ENCODE peak calls at places on chromosomes 2 and 18, in eight cellular contexts. E is cardiac muscle cell, H is lower leg skin, B is uterus, F is esophagus squamous epithelium, O is fibroblast of lung, Y is B cell, M is endodermal cell. I is an unnamed sample.

GRCh38 chr2:187435756-187436155 is 12.3 kb downstream of the CALCRL start:
- DNase-seq in E (no peak), H (no peak), B (no peak), F (no peak), O (peak), Y (no peak), M (no peak), I (peak)

GRCh38 chr2:20539133-20539719 is 92.4 kb downstream of the RHOB start:
- DNase-seq in E (no peak), H (peak), B (no peak), F (no peak), O (peak), Y (no peak), M (no peak), I (no peak)

GRCh38 chr2:185127412-185127811 is 529.1 kb downstream of the ZNF804A start:
- DNase-seq in E (no peak), H (no peak), B (no peak), F (no peak), O (peak), Y (no peak), M (no peak), I (no peak)

GRCh38 chr2:84991404-84992151 is 20.6 kb downstream of the KCMF1 start:
- DNase-seq in E (no peak), H (no peak), B (no peak), F (no peak), O (peak), Y (no peak), M (no peak), I (peak)

GRCh38 chr18:46718501-46719341 is 38.1 kb downstream of the ST8SIA5 start:
- DNase-seq in E (no peak), H (no peak), B (no peak), F (no peak), O (peak), Y (no peak), M (no peak), I (peak)

GRCh38 chr2:24272161-24272802 is 88.1 kb downstream of the ITSN2 start:
- DNase-seq in E (no peak), H (no peak), B (no peak), F (no peak), O (no peak), Y (no peak), M (no peak), I (no peak)

GRCh38 chr2:160918909-160919503 is 241.2 kb upstream of the TANK start:
- DNase-seq in E (peak), H (peak), B (no peak), F (no peak), O (peak), Y (peak), M (peak), I (peak)

GRCh38 chr2:141331127-141331526 is 799.7 kb downstream of the LRP1B start:
- DNase-seq in E (no peak), H (no peak), B (no peak), F (no peak), O (peak), Y (no peak), M (no peak), I (peak)

GRCh38 chr2:9178905-9179571 is 27.6 kb upstream of the ASAP2 start:
- DNase-seq in E (no peak), H (peak), B (peak), F (no peak), O (peak), Y (no peak), M (no peak), I (peak)

GRCh38 chr2:82950148-82950547 is 1508.9 kb downstream of the SUCLG1 start:
- DNase-seq in E (no peak), H (no peak), B (no peak), F (no peak), O (no peak), Y (no peak), M (no peak), I (no peak)

GRCh38 chr18:41753826-41754225 is 201.2 kb upstream of the PIK3C3 start:
- DNase-seq in E (no peak), H (no peak), B (no peak), F (no peak), O (peak), Y (no peak), M (no peak), I (peak)

GRCh38 chr2:198326431-198326830 is 522.0 kb downstream of the PLCL1 start:
- DNase-seq in E (no peak), H (no peak), B (no peak), F (no peak), O (peak), Y (no peak), M (no peak), I (no peak)

GRCh38 chr2:198324071-198324470 is 519.7 kb downstream of the PLCL1 start:
- DNase-seq in E (no peak), H (no peak), B (no peak), F (no peak), O (no peak), Y (no peak), M (no peak), I (no peak)

GRCh38 chr2:198321522-198322088 is 517.2 kb downstream of the PLCL1 start:
- DNase-seq in E (no peak), H (no peak), B (no peak), F (no peak), O (peak), Y (no peak), M (no peak), I (no peak)

GRCh38 chr2:198325359-198325758 is 521.0 kb downstream of the PLCL1 start:
- DNase-seq in E (no peak), H (no peak), B (no peak), F (no peak), O (peak), Y (no peak), M (no peak), I (no peak)

DNA sequence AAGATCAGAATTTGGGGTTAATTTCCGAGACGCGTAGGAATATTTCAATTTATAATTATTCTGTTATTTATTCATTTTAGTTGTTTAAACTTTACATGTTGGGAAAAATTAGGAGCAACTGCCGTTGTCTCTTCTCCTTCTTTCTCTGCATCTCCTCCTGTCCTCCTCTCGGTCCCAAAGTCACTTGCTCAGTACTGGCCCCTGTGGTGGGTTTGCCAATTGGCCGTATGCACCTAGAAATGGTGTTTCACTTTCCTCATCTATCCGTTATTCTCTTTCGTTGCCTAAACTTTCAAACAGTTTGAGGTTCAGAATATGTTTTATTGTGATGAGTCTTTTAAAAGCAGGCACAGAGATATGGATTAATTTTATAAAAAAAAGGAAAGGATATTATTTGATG is 517.9 kb downstream of the PLCL1 start:
- DNase-seq in E (peak), H (no peak), B (no peak), F (no peak), O (no peak), Y (no peak), M (peak), I (no peak)
- TF ChIP-seq CTCF in E (peak), H (no peak), B (no peak), F (no peak), O (peak), Y (peak), M (peak), I (peak)

DNA sequence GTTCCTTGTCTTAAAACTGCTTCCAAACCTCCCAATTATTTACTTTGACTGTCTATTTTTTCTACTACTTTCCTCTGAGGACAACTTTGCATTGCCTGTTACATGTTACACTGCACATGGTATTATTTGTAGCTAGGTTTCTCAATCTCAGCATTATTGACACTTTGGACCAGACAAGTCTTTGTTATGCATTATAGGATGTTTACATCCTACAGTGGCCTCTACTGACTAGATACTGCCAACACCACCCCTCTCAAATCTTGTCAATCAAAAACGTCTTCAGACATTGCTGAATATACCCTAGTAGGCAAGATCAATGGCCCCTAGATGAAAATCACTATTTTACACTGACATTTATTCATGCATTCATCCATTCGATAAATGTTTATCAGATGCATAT is 129.6 kb upstream of the DNAJC10 start:
- DNase-seq in E (no peak), H (no peak), B (no peak), F (no peak), O (no peak), Y (no peak), M (no peak), I (no peak)
- TF ChIP-seq CTCF in E (no peak), H (no peak), B (no peak), F (no peak), O (no peak), Y (no peak), M (no peak), I (no peak)

GRCh38 chr2:144452169-144453038 is 67.5 kb downstream of the ZEB2 start:
- DNase-seq in E (peak), H (no peak), B (no peak), F (no peak), O (peak), Y (no peak), M (peak), I (peak)
- TF ChIP-seq CTCF in E (peak), H (no peak), B (no peak), F (peak), O (no peak), Y (no peak), M (peak), I (peak)

DNA sequence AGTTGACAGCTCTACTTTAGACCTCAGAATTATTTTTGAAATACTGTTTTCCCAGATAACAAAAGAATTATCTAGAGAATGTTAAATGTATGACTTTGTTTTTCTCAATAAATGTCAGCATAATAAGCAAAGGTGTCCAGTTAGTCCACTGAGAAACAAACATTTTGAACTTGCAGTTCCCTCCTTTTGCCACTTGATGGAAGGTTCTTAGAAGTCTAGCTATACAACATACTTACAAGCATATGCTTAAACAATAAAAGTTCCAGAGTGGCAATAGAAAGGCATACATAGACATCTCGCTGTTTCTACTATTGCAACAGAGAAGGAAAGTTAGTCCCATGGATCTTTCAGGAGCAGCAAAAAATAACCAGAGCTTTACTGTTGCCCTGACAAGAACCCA is 11.8 kb downstream of the NDUFA10 start:
- DNase-seq in E (no peak), H (no peak), B (no peak), F (no peak), O (peak), Y (no peak), M (no peak), I (peak)
- TF ChIP-seq CTCF in E (peak), H (no peak), B (no peak), F (peak), O (peak), Y (no peak), M (peak), I (peak)

GRCh38 chr2:1553671-1554295 is 140.5 kb downstream of the TPO start:
- DNase-seq in E (no peak), H (no peak), B (peak), F (no peak), O (peak), Y (no peak), M (peak), I (peak)
- TF ChIP-seq CTCF in E (peak), H (no peak), B (no peak), F (no peak), O (peak), Y (no peak), M (peak), I (peak)

DNA sequence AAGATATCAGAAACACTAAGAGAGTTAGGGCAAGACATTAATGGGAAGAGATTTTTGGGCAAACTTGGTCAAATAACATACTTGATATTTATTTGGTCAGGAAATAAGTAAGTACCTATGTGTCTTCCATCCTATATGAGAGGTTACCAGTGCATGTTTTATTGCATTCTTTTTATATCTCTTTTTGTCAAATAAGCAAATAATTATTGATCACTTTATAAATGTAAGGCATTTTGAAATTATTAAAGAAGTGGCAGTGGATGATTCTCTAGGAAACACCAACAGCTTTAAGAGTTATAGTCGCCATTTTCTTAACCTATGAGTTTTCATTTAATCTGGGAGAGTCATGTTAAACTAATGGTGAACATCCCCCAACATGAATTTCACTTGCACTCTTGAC is 453.3 kb downstream of the MEIS1 start:
- DNase-seq in E (no peak), H (no peak), B (no peak), F (no peak), O (no peak), Y (no peak), M (no peak), I (no peak)
- TF ChIP-seq CTCF in E (no peak), H (no peak), B (no peak), F (no peak), O (no peak), Y (no peak), M (no peak), I (no peak)

DNA sequence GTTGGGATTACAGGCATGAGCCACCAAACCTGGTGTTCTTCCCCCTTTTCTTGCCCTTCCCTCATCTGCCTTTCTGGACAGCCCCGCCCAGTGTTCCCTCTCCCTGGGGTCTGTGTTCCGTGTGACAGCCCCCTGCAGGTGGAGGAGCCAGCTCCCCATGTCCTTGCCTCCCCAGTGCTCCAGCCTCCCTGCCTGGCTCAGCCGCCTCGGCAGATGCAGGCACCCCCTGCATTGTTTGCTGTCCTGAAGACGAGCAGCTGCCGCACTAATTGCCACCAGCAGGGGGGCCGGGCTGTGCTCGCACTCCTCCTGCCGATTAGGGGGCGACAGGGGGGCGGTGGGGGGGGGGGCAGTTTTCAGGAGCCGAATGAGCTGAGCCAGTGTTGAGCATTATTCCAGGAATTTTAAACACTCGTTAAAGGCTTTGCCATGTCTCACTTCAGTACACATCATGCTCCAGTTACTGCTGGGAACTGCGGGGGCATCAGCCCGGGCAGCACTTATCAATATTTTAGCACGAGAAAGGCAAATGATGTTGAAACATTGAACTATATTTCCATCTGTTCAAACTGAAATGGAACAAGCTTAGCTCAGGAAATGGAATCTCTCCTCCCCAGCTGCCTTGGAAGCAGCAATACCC is 23.3 kb downstream of the SIX3 start:
- DNase-seq in E (no peak), H (no peak), B (no peak), F (no peak), O (no peak), Y (no peak), M (peak), I (no peak)
- TF ChIP-seq CTCF in E (no peak), H (no peak), B (no peak), F (no peak), O (peak), Y (peak), M (peak), I (no peak)

GRCh38 chr2:231929961-231930600 is 3.9 kb upstream of the NPPC start:
- DNase-seq in E (no peak), H (no peak), B (peak), F (no peak), O (no peak), Y (no peak), M (peak), I (peak)
- TF ChIP-seq CTCF in E (peak), H (no peak), B (no peak), F (peak), O (peak), Y (peak), M (peak), I (peak)

I was measured in AG10803.